ENCODE peak calls at places on chromosomes 7 and 10, in five cellular contexts. Q is spleen, H is adrenal gland, O is K562, C is A549. R is an unnamed sample. For H3K4me1, the result is how much of the 10 kb centered on the place peaks cover.

GRCh38 chr7:11533229-11533820 is 298.7 kb downstream of the THSD7A start:
- DNase-seq in H (no peak), O (no peak), C (no peak), Q (no peak), R (no peak)

GRCh38 chr10:4316166-4316810 is 509.7 kb upstream of the AKR1E2 start:
- DNase-seq in O (no peak), H (no peak), C (no peak), Q (no peak), R (no peak)

GRCh38 chr7:2162959-2163358 is 69.8 kb downstream of the MAD1L1 start:
- DNase-seq in Q (no peak), C (no peak), H (no peak), O (no peak), R (peak)

GRCh38 chr10:130137659-130138478 is 1.7 kb downstream of the GLRX3 start:
- DNase-seq in O (no peak), H (no peak), Q (peak), C (no peak), R (no peak)

GRCh38 chr7:618539-619355 is 99.1 kb upstream of the PDGFA start:
- DNase-seq in C (no peak), H (peak), O (no peak), Q (peak), R (no peak)

GRCh38 chr10:112296908-112297331 is 13.7 kb downstream of the TECTB start:
- DNase-seq in H (no peak), Q (no peak), C (no peak), O (no peak), R (no peak)

GRCh38 chr10:116039604-116040003 is 233.4 kb downstream of the GFRA1 start:
- DNase-seq in Q (no peak), H (no peak), C (no peak), O (no peak), R (no peak)

GRCh38 chr7:26857170-26857533 is 7.2 kb downstream of the SKAP2 start:
- DNase-seq in C (no peak), Q (no peak), O (no peak), H (no peak), R (no peak)

GRCh38 chr10:4498763-4499251 is 327.2 kb upstream of the AKR1E2 start:
- DNase-seq in C (no peak), H (no peak), O (no peak), Q (no peak), R (no peak)

GRCh38 chr10:29150010-29150409 is 138.9 kb upstream of the LYZL1 start:
- DNase-seq in O (no peak), C (no peak), H (peak), Q (no peak), R (peak)

DNA sequence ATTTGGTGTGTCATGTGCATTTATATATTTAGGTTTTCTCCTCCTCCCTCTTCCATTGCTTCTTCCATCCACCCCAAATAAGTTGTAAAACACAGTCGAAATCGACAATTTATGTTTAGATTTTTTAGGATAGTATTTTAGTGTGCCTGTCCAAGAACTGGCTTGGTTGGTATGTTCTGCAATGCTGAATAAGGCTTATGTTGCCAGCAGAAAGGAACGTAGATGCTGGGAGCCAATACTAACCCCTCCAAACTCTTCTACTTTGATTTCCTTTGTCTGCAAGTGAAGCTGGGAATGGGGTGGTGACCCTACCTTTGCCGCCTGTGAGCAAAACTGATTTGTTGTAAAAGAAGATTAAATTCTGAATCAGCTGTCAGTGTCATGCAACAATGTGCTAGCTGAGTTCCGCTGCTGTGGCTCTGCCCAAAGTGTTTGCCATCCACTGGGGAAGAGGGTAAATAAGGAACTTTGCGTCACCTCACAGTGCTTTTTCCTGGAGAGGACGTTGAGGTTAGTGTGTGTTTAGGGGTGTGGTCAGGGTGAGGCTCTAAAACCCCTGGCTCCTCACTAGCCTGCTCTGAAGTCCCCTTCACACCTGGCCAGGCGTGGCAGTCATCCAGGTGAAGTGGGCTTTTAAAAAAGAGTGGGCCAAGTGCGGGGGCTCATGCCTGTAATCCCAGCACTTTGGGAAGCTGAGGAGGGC is 44.4 kb downstream of the TACC2 start:
- DNase-seq in H (no peak), C (peak), Q (peak), O (no peak), R (peak)
- TF ChIP-seq POLR2A in H (no peak), C (no peak), Q (no peak), O (no peak), R (no peak)

GRCh38 chr7:108000875-108001758 is 1.8 kb downstream of the LAMB1 start:
- DNase-seq in H (peak), C (peak), Q (no peak), O (no peak), R (peak)

GRCh38 chr7:107999814-108000560 is 3.0 kb downstream of the LAMB1 start:
- DNase-seq in O (no peak), Q (no peak), C (no peak), H (no peak), R (no peak)

GRCh38 chr7:108003591-108003935 is 602 bp upstream of the LAMB1 start:
- DNase-seq in Q (no peak), H (no peak), C (no peak), O (no peak), R (no peak)

GRCh38 chr7:108002726-108003590 is at the start of gene LAMB1:
- DNase-seq in Q (peak), C (peak), H (peak), O (peak), R (peak)

DNA sequence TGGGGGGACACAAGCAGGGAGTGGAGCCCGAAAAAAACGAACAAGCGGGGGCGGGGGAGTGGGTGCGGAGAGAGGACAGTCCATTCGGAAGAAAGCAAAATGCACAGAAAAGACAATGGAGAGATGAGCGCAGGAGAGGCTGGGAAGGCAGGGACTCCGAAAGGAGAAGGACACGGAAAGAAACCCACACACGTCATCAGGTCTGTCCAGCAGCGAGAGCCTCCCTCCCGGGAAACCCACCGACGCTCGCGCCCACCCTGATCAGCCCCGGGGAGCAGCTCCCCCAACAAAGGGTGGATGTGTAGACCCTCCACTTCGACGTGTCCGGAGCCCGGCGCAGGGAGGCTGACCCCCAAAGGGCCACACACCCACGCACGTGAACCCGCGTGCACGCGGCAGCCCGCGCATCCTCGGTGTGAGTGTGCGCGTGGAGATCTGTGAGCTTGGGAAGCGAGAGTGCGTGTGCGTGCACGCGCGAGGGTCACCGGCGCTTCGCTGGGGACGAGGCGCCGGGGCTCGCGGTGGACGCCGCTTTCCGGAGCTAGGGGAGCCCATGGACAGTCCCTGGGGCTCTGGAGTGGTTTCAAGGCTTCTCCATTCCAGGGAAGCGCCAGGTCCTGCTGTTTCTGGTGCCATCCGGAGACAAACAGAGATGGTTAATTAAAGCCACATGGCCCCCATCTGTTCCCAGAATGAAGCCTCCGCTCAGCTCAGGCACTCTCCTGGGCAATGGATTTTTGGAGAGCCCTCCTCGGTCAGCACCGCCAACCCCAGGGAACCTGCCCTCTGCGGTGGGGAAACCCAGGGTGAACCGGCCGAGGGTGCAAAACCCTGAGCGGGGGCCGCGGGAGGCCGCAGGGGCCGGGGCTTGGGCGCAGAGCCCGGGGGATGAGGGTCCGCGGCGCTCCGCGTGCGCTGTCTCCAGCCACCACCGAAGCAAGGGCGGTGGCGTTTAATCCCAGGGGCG is 919 bp downstream of the LAMB1 start:
- DNase-seq in O (no peak), Q (no peak), C (no peak), H (no peak), R (peak)
- H3K4me3 ChIP-seq in O (peak), Q (peak), C (peak), H (peak), R (peak)

DNA sequence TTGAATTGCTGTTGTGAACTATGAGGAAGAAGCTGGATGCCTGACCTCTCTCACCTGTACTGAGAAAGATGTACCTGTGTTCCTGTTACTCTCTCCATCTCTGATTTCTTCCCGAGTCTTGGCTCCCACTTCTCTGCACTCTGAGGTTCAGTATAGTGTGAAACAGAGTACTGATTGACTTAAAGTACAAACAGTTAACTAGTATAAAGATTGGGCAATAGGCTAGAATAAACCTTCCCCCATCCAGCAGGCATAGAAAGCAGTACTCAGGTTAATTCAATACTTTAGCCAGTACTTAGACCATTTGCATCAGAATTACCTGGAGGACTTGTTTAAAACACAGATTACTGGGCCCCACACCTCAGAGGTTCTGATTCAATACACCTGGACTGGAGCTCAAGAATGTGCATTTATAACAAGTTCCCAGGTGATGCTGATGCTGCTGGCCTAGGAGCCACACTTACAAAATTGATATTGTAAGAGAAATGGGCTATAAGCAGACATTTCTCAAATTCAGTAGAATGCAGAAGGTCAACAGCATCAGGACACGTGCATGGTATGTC is 51.6 kb downstream of the ANK3 start:
- DNase-seq in C (no peak), Q (no peak), O (no peak), H (no peak), R (no peak)
- H3K4me1 ChIP-seq in C (under half), Q (under half), O (under half), H (under half), R (under half)

DNA sequence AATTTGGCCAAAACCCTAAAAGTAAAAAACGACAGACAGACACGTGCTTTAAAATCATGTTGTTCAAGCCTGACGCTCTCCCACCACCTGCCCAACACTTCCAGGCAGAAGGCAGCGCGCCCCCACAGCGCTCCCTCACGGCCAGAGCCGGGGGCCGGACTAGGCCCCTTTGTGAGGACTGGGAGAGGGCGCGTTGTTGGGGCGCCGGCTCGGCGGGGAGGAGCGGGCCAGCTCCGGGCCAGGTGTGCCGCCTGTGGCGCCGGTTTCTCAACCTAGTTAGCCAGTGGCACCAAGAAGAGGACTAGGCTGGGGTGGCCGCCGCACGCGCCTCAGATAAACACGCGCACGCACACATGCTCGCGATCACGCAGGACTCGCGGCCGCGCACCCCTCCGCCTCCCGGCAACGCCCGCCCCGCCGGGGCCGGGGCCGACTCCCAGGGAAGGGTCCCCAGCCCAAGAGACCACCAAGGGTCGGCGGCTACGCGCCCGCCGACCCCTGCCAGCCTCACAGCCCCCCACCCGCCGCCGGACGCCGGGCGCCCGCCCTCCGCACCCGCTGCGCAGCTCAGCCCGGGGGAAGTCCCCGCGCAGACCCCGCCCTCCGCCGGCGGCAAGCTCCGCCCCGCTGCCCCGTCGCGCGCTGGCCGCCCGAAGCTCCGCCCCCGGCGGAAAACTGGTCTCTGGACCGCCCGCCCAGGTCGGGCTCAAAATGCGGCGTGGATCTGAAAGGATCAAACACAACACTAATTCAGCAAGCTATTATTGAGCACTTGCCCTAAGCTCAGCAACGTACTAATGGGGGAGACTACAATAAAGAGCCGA is at the start of gene IMMP2L:
- DNase-seq in C (peak), H (peak), O (peak), Q (peak), R (peak)
- TF ChIP-seq POLR2A in C (peak), H (peak), O (peak), Q (no peak), R (peak)

DNA sequence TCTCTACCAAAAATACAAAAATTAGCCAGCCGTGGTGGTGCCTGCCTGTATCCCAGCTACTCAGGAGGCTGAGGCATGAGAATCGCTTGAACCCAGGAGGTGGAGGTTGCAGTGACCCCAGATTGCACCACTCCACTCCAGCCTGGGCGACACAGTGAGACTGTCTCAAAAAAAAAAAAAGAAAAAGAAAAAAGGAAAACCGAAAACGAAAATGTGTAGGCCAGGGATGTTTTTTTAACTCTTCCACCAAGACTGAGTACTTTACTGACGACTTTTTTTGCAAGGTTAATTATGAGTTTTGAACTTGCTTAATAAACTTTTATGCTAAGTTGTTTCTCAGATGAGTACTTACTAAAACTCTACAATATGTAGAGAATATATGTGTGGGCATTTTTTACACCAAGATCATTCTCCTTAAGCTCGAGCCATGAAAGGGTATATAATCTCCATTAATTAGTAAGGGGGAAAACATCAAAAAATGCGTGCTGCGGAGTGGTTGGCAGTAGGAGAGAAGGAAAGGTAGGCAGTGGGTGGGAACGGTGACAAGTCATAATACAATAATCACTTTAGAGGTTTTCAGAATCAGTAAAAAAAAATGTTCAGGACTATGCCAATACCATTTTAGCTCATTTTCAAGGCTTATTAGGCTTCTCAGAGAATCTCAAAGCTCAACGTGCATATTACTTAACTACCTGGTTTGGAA is 8.6 kb upstream of the ADRB1 start:
- DNase-seq in O (no peak), Q (no peak), H (no peak), C (no peak), R (no peak)
- H3K4me3 ChIP-seq in O (no peak), Q (no peak), H (no peak), C (no peak), R (no peak)

GRCh38 chr10:511849-512191 is 177.6 kb downstream of the DIP2C start:
- DNase-seq in H (no peak), O (no peak), Q (peak), C (no peak), R (peak)

GRCh38 chr10:513393-513792 is 176.1 kb downstream of the DIP2C start:
- DNase-seq in H (no peak), C (no peak), Q (peak), O (no peak), R (peak)

GRCh38 chr10:510415-510881 is 179.0 kb downstream of the DIP2C start:
- DNase-seq in O (no peak), H (no peak), C (no peak), Q (peak), R (peak)

GRCh38 chr10:509361-510102 is 179.9 kb downstream of the DIP2C start:
- DNase-seq in O (no peak), Q (peak), C (no peak), H (no peak), R (no peak)

DNA sequence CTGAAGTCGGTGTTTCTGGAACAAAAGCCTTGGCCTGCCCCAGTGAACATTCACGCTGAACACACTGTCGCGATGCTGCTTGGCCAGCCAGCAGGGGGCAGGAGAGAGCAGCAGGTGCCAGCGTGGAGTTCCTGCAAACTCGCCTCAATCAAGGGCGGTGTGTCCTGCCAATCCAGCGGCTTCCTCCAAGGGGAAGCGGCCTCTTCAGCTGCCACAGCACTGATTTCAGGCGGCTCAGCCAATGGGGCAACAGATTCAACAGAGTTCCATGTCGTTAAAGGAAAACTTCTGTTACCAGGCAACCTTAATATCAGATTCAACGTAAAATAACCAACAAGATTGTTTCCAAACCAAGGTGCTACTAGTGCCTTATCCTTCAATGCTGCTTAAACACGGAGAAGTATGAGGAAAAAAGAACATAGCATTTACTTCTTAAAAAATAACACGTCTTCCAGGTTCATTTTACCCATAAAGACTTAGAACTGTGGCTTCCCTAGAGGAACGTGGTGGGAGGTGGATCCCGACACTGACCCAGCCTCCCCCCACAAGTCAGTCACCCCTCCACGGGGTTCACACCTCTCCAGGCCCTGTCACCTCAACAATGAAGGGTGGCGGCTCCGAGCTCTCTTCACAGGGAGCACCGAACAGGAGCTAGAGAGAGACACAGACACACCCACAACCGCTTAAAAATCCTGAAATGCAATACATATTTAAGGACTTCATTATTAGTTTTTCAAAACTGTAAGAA is 178.2 kb downstream of the DIP2C start:
- DNase-seq in H (peak), O (peak), C (peak), Q (peak), R (peak)
- H3K4me1 ChIP-seq in H (under half), O (under half), C (under half), Q (under half), R (under half)

GRCh38 chr10:48606530-48607355 is 1.9 kb upstream of the ARHGAP22 start:
- DNase-seq in H (peak), Q (no peak), C (peak), O (no peak), R (peak)
- TF ChIP-seq POLR2A in H (no peak), Q (no peak), C (no peak), O (no peak), R (no peak)

GRCh38 chr7:30022991-30023390 is 3.5 kb downstream of the FKBP14 start:
- DNase-seq in O (no peak), C (no peak), H (no peak), Q (no peak), R (no peak)

GRCh38 chr7:30023524-30023923 is 3.0 kb downstream of the FKBP14 start:
- DNase-seq in O (no peak), Q (no peak), C (no peak), H (no peak), R (no peak)

GRCh38 chr7:30019387-30019786 is 7.1 kb downstream of the FKBP14 start:
- DNase-seq in H (no peak), C (no peak), O (no peak), Q (no peak), R (no peak)

GRCh38 chr7:30019960-30020359 is 6.5 kb downstream of the FKBP14 start:
- DNase-seq in H (no peak), Q (no peak), O (no peak), C (peak), R (no peak)

GRCh38 chr7:30020535-30020934 is 6.0 kb downstream of the FKBP14 start:
- DNase-seq in C (no peak), H (no peak), O (no peak), Q (no peak), R (no peak)
- H3K4me3 ChIP-seq in C (no peak), H (no peak), O (no peak), Q (no peak), R (no peak)

R was measured in heart left ventricle.